ENCODE peak calls at places on chromosomes 5 and 9, in five cellular contexts. G is Peyer's patch, J is A673, Y is astrocyte, A is WERI-Rb-1. P is an unnamed sample.

GRCh38 chr5:103120607-103121200 is 603 bp downstream of the PPIP5K2 start:
- DNase-seq in G (peak; percentile 51), J (peak; percentile 35), A (peak; percentile 11), Y (peak; percentile 16), P (no peak)

GRCh38 chr5:59789197-59789596 is 104.3 kb downstream of the PDE4D start:
- DNase-seq in Y (peak; percentile 34), A (no peak), G (no peak), J (no peak), P (no peak)

GRCh38 chr9:107163370-107163769 is 119.7 kb upstream of the RAD23B start:
- DNase-seq in J (no peak), Y (no peak), A (no peak), G (no peak), P (no peak)

GRCh38 chr9:84438391-84438790 is 97.8 kb upstream of the SLC28A3 start:
- DNase-seq in A (no peak), J (no peak), Y (no peak), G (no peak), P (no peak)

GRCh38 chr5:96952946-96953730 is 17.3 kb downstream of the LNPEP start:
- DNase-seq in A (peak; percentile 74), Y (no peak), G (no peak), J (no peak), P (no peak)

GRCh38 chr5:136730426-136730825 is 365.1 kb upstream of the TRPC7 start:
- DNase-seq in Y (no peak), J (no peak), A (no peak), G (no peak), P (no peak)

GRCh38 chr9:93120846-93121315 is 13.2 kb downstream of the NINJ1 start:
- DNase-seq in A (no peak), Y (no peak), G (peak; percentile 46), J (no peak), P (no peak)

GRCh38 chr9:97563458-97564135 is 62.1 kb downstream of the TMOD1 start:
- DNase-seq in A (no peak), Y (no peak), J (no peak), G (no peak), P (no peak)

GRCh38 chr9:21710792-21711191 is 91.6 kb upstream of the MTAP start:
- DNase-seq in A (no peak), G (no peak), Y (peak; percentile 66), J (no peak), P (peak; percentile 14)

GRCh38 chr5:33362915-33363314 is 77.8 kb upstream of the TARS1 start:
- DNase-seq in J (no peak), A (no peak), Y (peak; percentile 73), G (no peak), P (no peak)

GRCh38 chr9:127955294-127956015 is 17.8 kb upstream of the DPM2 start:
- DNase-seq in A (peak; percentile 83), G (peak; percentile 90), Y (peak; percentile 23), J (no peak), P (peak; percentile 72)

GRCh38 chr9:11163843-11164242 is 551.0 kb upstream of the PTPRD start:
- DNase-seq in A (no peak), Y (no peak), J (no peak), G (no peak), P (no peak)

GRCh38 chr5:88674262-88675158 is 208.5 kb downstream of the MEF2C start:
- DNase-seq in A (peak; percentile 91), J (peak; percentile 93), G (peak; percentile 51), Y (peak; percentile 80), P (no peak)

GRCh38 chr9:21854594-21854993 is 52.2 kb downstream of the MTAP start:
- DNase-seq in G (peak; percentile 67), A (no peak), J (no peak), Y (peak; percentile 89), P (no peak)

GRCh38 chr5:97929383-97929782 is 746.3 kb upstream of the RIOK2 start:
- DNase-seq in G (no peak), A (no peak), J (no peak), Y (peak; percentile 1), P (no peak)

GRCh38 chr5:91103353-91104061 is 279.6 kb downstream of the ARRDC3 start:
- DNase-seq in J (no peak), A (no peak), G (no peak), Y (no peak), P (no peak)

GRCh38 chr5:91119941-91120850 is 262.9 kb downstream of the ARRDC3 start:
- DNase-seq in A (no peak), Y (no peak), G (no peak), J (no peak), P (no peak)

GRCh38 chr9:76962732-76963131 is 56.7 kb upstream of the FOXB2 start:
- DNase-seq in G (no peak), J (no peak), A (no peak), Y (no peak), P (no peak)

GRCh38 chr5:17802256-17802655 is 168.0 kb downstream of the TAF11L14 start:
- DNase-seq in Y (no peak), G (no peak), J (peak; percentile 55), A (no peak), P (no peak)

GRCh38 chr9:16690628-16691027 is 179.8 kb downstream of the BNC2 start:
- DNase-seq in Y (no peak), G (no peak), J (no peak), A (no peak), P (no peak)

GRCh38 chr9:127180457-127181314 is 58.3 kb upstream of the ANGPTL2 start:
- DNase-seq in G (peak; percentile 41), J (no peak), A (peak; percentile 4), Y (no peak), P (no peak)

GRCh38 chr9:97438666-97439065 is 26.8 kb downstream of the TDRD7 start:
- DNase-seq in Y (no peak), A (no peak), G (no peak), J (no peak), P (no peak)

GRCh38 chr5:179387151-179388110 is 42.2 kb upstream of the ADAMTS2 start:
- DNase-seq in Y (no peak), A (no peak), G (no peak), J (no peak), P (no peak)
- H3K4me3 ChIP-seq in Y (no peak overlapping the region), A (no peak overlapping the region), G (no peak overlapping the region), J (no peak overlapping the region), P (no peak overlapping the region)

GRCh38 chr9:69186841-69187611 is 12.9 kb downstream of the TJP2 start:
- DNase-seq in A (no peak), J (no peak), G (no peak), Y (peak; percentile 71), P (no peak)
- H3K4me3 ChIP-seq in A (no peak overlapping the region), J (no peak overlapping the region), G (no peak overlapping the region), Y (no peak overlapping the region), P (no peak overlapping the region)

DNA sequence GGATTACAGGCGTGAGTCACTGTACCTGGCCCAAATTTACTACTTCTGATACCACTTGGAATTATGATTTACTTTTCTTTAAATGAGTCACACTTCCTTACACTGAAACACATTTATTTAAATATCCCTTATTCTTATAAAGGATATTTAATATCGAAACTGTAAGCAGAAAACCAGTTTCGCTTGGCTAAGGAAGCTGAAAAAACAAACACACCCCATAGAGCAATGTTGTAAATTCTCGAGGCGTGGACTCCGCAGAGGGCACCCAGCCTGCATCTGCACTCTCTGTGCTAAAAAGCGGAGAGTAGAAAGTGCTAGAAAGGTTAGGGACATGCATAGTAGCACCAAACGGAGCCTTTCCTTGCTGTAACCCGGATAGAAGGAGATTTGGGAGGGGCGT is 86.5 kb downstream of the HMCN2 start:
- DNase-seq in G (no peak), Y (no peak), J (no peak), A (no peak), P (no peak)
- H3K4me3 ChIP-seq in G (no peak overlapping the region), Y (no peak overlapping the region), J (no peak overlapping the region), A (no peak overlapping the region), P (no peak overlapping the region)

DNA sequence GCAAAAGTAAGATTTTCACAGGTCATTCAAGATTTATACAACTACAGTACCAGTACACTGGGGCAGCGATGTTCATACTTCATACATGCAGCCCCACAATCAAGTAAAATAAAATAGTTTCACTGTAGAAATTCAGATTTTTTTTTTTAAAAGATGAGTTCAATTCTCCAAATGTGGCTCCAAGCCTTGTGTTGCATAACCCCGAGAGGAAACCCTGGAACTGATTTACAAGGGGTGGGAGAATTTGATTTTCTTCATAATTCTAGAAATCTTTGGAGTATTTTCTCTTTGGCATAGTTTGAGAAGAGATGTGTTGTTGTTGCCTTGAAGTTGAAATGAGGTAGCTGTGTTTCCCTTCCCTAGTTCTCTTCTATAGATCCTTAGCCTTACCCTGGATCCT is 3.0 kb downstream of the RHOBTB3 start:
- DNase-seq in G (no peak), A (no peak), Y (no peak), J (no peak), P (no peak)
- H3K4me3 ChIP-seq in G (no peak overlapping the region), A (no peak overlapping the region), Y (peak overlapping the region; percentile 94), J (no peak overlapping the region), P (no peak overlapping the region)

GRCh38 chr5:168042284-168043080 is 249.0 kb upstream of the WWC1 start:
- DNase-seq in J (no peak), G (no peak), Y (peak; percentile 61), A (peak; percentile 30), P (no peak)

GRCh38 chr5:168041583-168041982 is 249.9 kb upstream of the WWC1 start:
- DNase-seq in A (no peak), Y (no peak), J (no peak), G (no peak), P (no peak)

DNA sequence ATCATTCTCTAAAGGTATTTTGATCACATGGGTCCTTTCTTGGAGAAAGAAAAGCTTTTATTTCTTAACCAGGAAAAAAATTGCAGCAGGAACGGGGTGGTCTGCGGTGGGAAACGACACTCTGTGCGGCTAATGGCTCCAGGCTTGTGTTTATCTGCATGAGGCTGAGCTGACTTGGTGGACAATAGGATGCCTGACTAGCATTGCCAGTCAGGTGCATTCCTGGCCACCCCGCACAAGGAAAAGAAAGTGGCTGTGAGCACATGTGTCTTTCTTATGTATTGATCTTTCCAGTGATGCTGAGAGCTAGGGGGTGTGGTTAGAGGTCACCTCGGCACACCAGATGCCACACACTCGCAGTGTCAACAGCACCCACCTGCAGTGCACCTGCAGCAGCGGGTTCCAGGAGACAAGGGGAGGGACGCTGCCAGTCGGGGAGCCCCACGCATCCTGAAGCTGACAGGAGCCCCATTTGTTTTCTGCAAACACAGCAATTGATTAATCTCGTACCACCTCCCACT is 251.9 kb upstream of the WWC1 start:
- DNase-seq in A (peak; percentile 43), G (no peak), J (no peak), Y (no peak), P (no peak)
- H3K4me3 ChIP-seq in A (peak overlapping the region; percentile 28), G (no peak overlapping the region), J (no peak overlapping the region), Y (no peak overlapping the region), P (no peak overlapping the region)

GRCh38 chr9:264231-264630 is 49.6 kb downstream of the DOCK8 start:
- DNase-seq in Y (no peak), G (no peak), A (no peak), J (no peak), P (no peak)
- H3K4me3 ChIP-seq in Y (no peak overlapping the region), G (no peak overlapping the region), A (no peak overlapping the region), J (no peak overlapping the region), P (no peak overlapping the region)

DNA sequence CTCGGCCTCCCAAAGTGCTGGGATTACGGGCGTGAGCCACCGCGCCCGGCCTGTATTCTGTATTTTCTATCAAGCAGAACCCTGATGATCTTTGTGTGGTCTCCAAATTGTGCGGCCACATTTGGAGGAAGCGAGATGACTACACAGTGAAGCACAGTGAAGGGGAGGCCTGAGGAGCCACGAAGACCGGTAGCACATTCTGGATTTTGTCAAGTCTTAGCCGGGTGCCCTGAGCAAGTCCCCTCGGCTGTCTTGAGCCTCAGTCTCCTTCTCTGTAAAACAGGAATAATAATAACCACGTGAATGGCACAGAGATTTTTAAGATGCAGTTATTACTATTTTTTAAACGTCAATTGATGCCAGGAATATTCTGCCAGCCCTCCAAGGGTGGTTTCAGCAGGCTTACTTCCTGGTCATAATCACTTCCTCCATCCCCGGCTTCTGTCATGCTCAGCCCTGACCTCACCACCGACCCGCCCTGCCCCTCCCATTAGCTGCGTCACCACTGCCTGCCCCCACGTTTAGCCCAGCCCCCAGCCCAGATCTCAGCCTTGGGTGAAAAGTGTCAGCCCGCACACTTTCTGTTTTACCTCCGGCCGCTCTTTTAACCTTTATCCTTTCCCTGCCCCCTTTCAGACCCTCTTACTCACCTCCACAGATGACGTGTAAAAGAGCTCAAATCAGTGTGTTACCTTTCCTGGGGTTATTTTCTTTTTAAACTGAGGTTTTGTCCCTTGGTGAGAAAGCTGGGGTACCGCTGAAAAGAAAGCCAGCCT is 27.0 kb upstream of the ERGIC1 start:
- DNase-seq in J (no peak), Y (peak; percentile 83), A (no peak), G (peak; percentile 93), P (peak; percentile 88)
- H3K4me3 ChIP-seq in J (no peak overlapping the region), Y (peak overlapping the region; percentile 19), A (no peak overlapping the region), G (peak overlapping the region; percentile 18), P (no peak overlapping the region)

P was measured in CD4-positive, alpha-beta memory T cell.